ENCODE peak calls at places on chromosomes 6 and 20, in five cellular contexts. U is A549, Q is tibial artery, E is tibial nerve, M is hepatocyte. R is an unnamed sample. For H3K9me3, the result is how much of the 10 kb centered on the place peaks cover.

GRCh38 chr6:82436740-82437139 is 73.1 kb downstream of the TPBG start:
- DNase-seq in U (no peak), Q (no peak), E (no peak), M (no peak), R (no peak)

GRCh38 chr6:46370622-46371021 is 120.6 kb downstream of the RCAN2 start:
- DNase-seq in U (no peak), Q (no peak), E (no peak), M (no peak), R (no peak)

GRCh38 chr6:54694928-54695532 is 151.5 kb upstream of the FAM83B start:
- DNase-seq in U (no peak), Q (no peak), E (no peak), M (no peak), R (no peak)

GRCh38 chr6:107712523-107713213 is 111.4 kb downstream of the SCML4 start:
- DNase-seq in U (no peak), Q (no peak), E (no peak), M (peak), R (no peak)

GRCh38 chr20:5980720-5981119 is 30.3 kb downstream of the MCM8 start:
- DNase-seq in U (no peak), Q (no peak), E (no peak), M (no peak), R (no peak)

GRCh38 chr20:21336455-21337151 is 33.5 kb downstream of the XRN2 start:
- DNase-seq in U (no peak), Q (no peak), E (no peak), M (no peak), R (no peak)

GRCh38 chr6:77620290-77620882 is 32.5 kb upstream of the MEI4 start:
- DNase-seq in U (peak), Q (no peak), E (no peak), M (peak), R (no peak)

GRCh38 chr6:170152989-170153388 is 137.9 kb downstream of the DLL1 start:
- DNase-seq in U (no peak), Q (no peak), E (no peak), M (peak), R (no peak)

GRCh38 chr6:122400467-122401089 is 1.1 kb downstream of the HSF2 start:
- DNase-seq in U (no peak), Q (no peak), E (no peak), M (no peak), R (no peak)

GRCh38 chr6:125101128-125101527 is 52.4 kb upstream of the TPD52L1 start:
- DNase-seq in U (no peak), Q (no peak), E (no peak), M (no peak), R (no peak)
- H3K27ac ChIP-seq in U (peak), Q (peak), E (no peak), M (no peak), R (peak)

GRCh38 chr6:3913958-3914337 is 64.8 kb downstream of the FAM50B start:
- DNase-seq in U (no peak), Q (no peak), E (no peak), M (no peak), R (no peak)
- H3K9me3 ChIP-seq in U (under half), Q (under half), E (under half), M (under half), R (under half)

GRCh38 chr6:142568857-142569597 is 267.2 kb downstream of the ADGRG6 start:
- DNase-seq in U (no peak), Q (no peak), E (no peak), M (no peak), R (no peak)
- H3K4me3 ChIP-seq in U (no peak), Q (no peak), E (no peak), M (no peak), R (no peak)

GRCh38 chr20:53044296-53044695 is 72.1 kb downstream of the TSHZ2 start:
- DNase-seq in U (no peak), Q (no peak), E (no peak), M (no peak), R (no peak)
- H3K27ac ChIP-seq in U (no peak), Q (no peak), E (no peak), M (no peak), R (no peak)

GRCh38 chr6:4872841-4873240 is 96.6 kb downstream of the CDYL start:
- DNase-seq in U (no peak), Q (no peak), E (no peak), M (no peak), R (no peak)
- H3K9me3 ChIP-seq in U (under half), Q (under half), E (under half), M (under half), R (under half)

DNA sequence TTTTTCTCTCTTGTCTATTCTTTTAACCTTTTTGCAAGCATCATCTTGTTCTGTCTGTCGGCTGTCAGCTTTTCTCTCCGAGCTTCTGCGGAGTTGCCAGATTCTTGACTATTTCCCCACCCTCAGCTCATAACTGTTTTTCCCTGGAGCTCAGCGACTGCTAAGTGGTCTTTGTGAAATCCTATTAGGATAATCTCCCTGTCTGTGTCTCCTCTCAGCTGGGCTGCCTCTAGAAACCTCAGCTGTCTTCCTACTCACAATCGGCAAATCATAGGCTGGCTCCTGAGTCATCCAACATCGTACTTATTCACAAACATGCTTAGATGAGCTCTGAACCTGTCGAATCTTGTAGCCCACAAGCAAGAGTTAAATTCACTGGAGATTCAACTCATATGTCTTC is 332.3 kb downstream of the PTPRT start:
- DNase-seq in U (no peak), Q (no peak), E (no peak), M (no peak), R (no peak)
- H3K4me3 ChIP-seq in U (no peak), Q (no peak), E (no peak), M (no peak), R (no peak)

GRCh38 chr20:44614525-44614924 is 32.1 kb downstream of the PKIG start:
- DNase-seq in U (no peak), Q (peak), E (no peak), M (no peak), R (no peak)
- H3K27ac ChIP-seq in U (no peak), Q (peak), E (peak), M (no peak), R (peak)

GRCh38 chr20:29408034-29408695 is 1849.3 kb upstream of the DEFB115 start:
- DNase-seq in U (no peak), Q (no peak), E (no peak), M (peak), R (no peak)

GRCh38 chr20:29410805-29411457 is 1846.5 kb upstream of the DEFB115 start:
- DNase-seq in U (no peak), Q (no peak), E (no peak), M (no peak), R (no peak)

DNA sequence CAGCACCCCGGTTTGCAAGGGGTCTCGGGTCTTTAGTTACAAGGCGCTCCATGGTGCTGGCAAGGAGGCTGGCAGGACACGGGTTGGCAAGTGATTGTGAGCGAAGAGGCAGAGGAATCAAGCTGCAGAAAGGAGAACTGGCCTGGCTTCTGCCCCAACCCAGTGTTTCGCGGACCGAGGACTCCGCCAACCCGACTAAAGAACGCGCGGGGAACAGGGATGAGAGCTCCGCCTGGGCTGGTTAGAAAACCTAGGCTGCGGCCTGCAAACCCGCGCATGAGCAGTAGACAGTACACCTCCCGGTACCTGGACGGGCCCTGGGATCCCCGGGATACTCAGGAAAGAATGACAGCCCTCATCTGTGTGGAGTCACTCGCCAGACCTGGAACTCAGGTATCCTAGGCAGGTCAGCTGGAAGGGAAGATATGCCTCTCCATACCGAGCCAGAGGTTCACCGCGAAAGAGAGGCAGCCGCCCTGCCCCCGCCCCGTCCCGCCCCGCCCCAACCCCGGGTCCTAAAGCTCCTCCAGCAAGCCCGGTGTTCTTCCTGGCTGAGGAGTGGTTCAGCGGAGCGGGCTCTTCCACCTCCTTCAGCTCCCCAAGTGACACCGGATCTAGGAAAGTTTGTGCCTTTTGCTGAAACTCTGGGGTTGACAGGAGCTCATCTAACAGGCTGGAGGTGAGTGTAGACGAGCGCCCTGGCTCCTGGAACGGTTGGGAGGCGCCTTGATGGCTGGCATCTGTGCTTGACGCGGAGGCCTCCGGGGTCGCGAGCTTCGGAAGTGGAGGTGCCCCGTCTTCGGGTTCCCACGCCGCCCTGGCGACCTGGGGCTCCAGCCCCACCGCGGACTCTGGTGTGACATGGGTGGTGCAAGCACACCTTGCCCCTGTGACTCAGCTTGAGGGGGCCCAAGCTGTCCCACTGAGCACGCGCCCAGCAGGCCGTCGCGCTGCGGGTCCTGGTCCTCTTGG is 1847.3 kb upstream of the DEFB115 start:
- DNase-seq in U (no peak), Q (no peak), E (no peak), M (no peak), R (no peak)
- H3K9me3 ChIP-seq in U (under half), Q (under half), E (under half), M (under half), R (under half)

GRCh38 chr6:41298785-41299498 is 12.5 kb upstream of the TREM1 start:
- DNase-seq in U (no peak), Q (no peak), E (no peak), M (no peak), R (no peak)
- H3K4me3 ChIP-seq in U (no peak), Q (no peak), E (no peak), M (no peak), R (no peak)